ENCODE peak calls at places on chromosomes 13 and 19, in four cellular contexts. V is GM23338, E is GM12878, S is esophagus muscularis mucosa. P is an unnamed sample.

GRCh38 chr13:49858183-49858856 is 65.8 kb upstream of the KPNA3 start:
- DNase-seq in V (no peak), E (no peak), S (no peak), P (no peak)

GRCh38 chr19:29665826-29666633 is 769 bp downstream of the PLEKHF1 start:
- DNase-seq in V (peak; percentile 90), E (no peak), S (no peak), P (peak; percentile 52)

GRCh38 chr19:49391581-49392399 is 3.7 kb downstream of the KASH5 start:
- DNase-seq in V (peak; percentile 91), E (peak; percentile 40), S (no peak), P (peak; percentile 79)

GRCh38 chr13:34458756-34459462 is 483.2 kb upstream of the NBEA start:
- DNase-seq in V (no peak), E (no peak), S (peak; percentile 75), P (no peak)

GRCh38 chr19:33311326-33311682 is 9.0 kb upstream of the CEBPA start:
- DNase-seq in V (no peak), E (no peak), S (no peak), P (no peak)

GRCh38 chr19:35959040-35959967 is 23.1 kb downstream of the LRFN3 start:
- DNase-seq in V (peak; percentile 57), E (no peak), S (no peak), P (no peak)

GRCh38 chr19:4007836-4008539 is 452 bp downstream of the PIAS4 start:
- DNase-seq in V (peak; percentile 56), E (no peak), S (no peak), P (peak; percentile 30)

GRCh38 chr13:94128430-94128829 is 351.1 kb downstream of the DCT start:
- DNase-seq in V (no peak), E (no peak), S (no peak), P (no peak)

GRCh38 chr13:109333893-109334651 is 452.3 kb downstream of the IRS2 start:
- DNase-seq in V (no peak), E (no peak), S (no peak), P (no peak)

GRCh38 chr13:23692816-23693215 is 122.6 kb downstream of the TNFRSF19 start:
- DNase-seq in V (no peak), E (no peak), S (no peak), P (no peak)

GRCh38 chr13:110157718-110158117 is 149.2 kb downstream of the COL4A1 start:
- DNase-seq in V (no peak), E (no peak), S (no peak), P (no peak)

GRCh38 chr13:101447852-101448251 is 4.6 kb upstream of the ITGBL1 start:
- DNase-seq in V (no peak), E (no peak), S (no peak), P (no peak)

GRCh38 chr13:28327761-28328607 is 166.9 kb downstream of the FLT1 start:
- DNase-seq in V (no peak), E (no peak), S (no peak), P (no peak)

GRCh38 chr19:17530586-17530985 is 19.1 kb downstream of the PGLS start:
- DNase-seq in V (peak; percentile 73), E (no peak), S (no peak), P (no peak)

GRCh38 chr13:40137400-40137799 is 481.9 kb downstream of the COG6 start:
- DNase-seq in V (no peak), E (no peak), S (no peak), P (no peak)

GRCh38 chr19:13153627-13154240 is 3.5 kb downstream of the IER2 start:
- DNase-seq in V (peak; percentile 61), E (no peak), S (no peak), P (peak; percentile 35)

GRCh38 chr19:49894879-49895565 is 1.7 kb downstream of the IL4I1 start:
- DNase-seq in V (no peak), E (no peak), S (no peak), P (no peak)

GRCh38 chr19:1266818-1267440 is 2.2 kb upstream of the CIRBP start:
- DNase-seq in V (peak; percentile 73), E (no peak), S (no peak), P (peak; percentile 82)

GRCh38 chr13:106535552-106536243 is at the start of gene EFNB2:
- DNase-seq in V (peak; percentile 91), E (peak; percentile 26), S (no peak), P (peak; percentile 84)

GRCh38 chr19:39342647-39343305 is 555 bp downstream of the SAMD4B start:
- DNase-seq in V (peak; percentile 41), E (no peak), S (no peak), P (peak; percentile 49)

GRCh38 chr13:38914070-38914469 is 76.6 kb downstream of the STOML3 start:
- DNase-seq in V (peak; percentile 42), E (no peak), S (no peak), P (no peak)

GRCh38 chr13:106318941-106319411 is 216.5 kb downstream of the EFNB2 start:
- DNase-seq in V (peak; percentile 27), E (no peak), S (no peak), P (no peak)

GRCh38 chr13:66492479-66492878 is 737.7 kb downstream of the PCDH9 start:
- DNase-seq in V (peak; percentile 68), E (no peak), S (no peak), P (no peak)

GRCh38 chr13:110714798-110715394 is 1.4 kb downstream of the ING1 start:
- DNase-seq in V (peak; percentile 64), E (no peak), S (no peak), P (peak; percentile 61)

GRCh38 chr19:40716031-40716654 is 543 bp downstream of the COQ8B start:
- DNase-seq in V (no peak), E (peak; percentile 26), S (no peak), P (peak; percentile 61)

GRCh38 chr19:13398780-13399726 is 107.2 kb downstream of the CACNA1A start:
- DNase-seq in V (no peak), E (no peak), S (no peak), P (no peak)

GRCh38 chr19:18913466-18913865 is 5.7 kb downstream of the COPE start:
- DNase-seq in V (no peak), E (no peak), S (no peak), P (no peak)

GRCh38 chr13:43061496-43062280 is 38.3 kb downstream of the DNAJC15 start:
- DNase-seq in V (no peak), E (no peak), S (no peak), P (no peak)

GRCh38 chr19:17243340-17243853 is 2.3 kb downstream of the NR2F6 start:
- DNase-seq in V (no peak), E (no peak), S (no peak), P (no peak)

GRCh38 chr13:35722438-35723060 is 246.1 kb upstream of the MAB21L1 start:
- DNase-seq in V (no peak), E (no peak), S (no peak), P (no peak)

GRCh38 chr13:32086791-32087441 is 55.3 kb downstream of the FRY start:
- DNase-seq in V (no peak), E (no peak), S (no peak), P (no peak)
- TF ChIP-seq POLR2AphosphoS5 in V (no peak), E (no peak), S (no peak), P (no peak)

GRCh38 chr19:56840452-56841193 is at the start of the genes PEG3 and ZIM2:
- DNase-seq in V (no peak), E (no peak), S (no peak), P (peak; percentile 51)
- H3K4me3 ChIP-seq in V (no peak within 1 kb of the TSS), E (no peak within 1 kb of the TSS), S (peak within 1 kb of the TSS; percentile 52), P (peak within 1 kb of the TSS; percentile 49)

DNA sequence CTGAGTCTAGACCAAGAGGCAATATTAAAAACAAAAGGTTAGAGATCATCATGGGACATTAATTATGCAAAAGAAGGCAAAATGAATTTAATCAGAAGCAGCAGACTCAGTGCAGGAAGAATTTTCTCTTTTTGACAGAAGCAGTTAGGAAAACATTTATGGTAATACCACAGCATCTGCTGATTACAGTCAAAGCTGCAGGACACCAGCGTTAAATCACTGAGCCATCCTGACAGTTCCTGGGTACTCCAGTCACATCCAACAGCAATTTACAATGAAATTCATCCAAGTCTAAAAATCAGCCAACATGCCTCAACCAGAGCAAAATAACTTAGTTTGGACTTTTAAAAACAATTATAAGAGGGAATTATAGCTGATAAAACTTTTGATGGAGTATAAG is 476.7 kb downstream of the DIAPH3 start:
- DNase-seq in V (no peak), E (no peak), S (no peak), P (no peak)
- TF ChIP-seq POLR2AphosphoS5 in V (no peak), E (no peak), S (no peak), P (no peak)

GRCh38 chr19:47229674-47230121 is 1.3 kb downstream of the BBC3 start:
- DNase-seq in V (no peak), E (no peak), S (no peak), P (no peak)

GRCh38 chr19:47228168-47228936 is 2.6 kb downstream of the BBC3 start:
- DNase-seq in V (peak; percentile 67), E (no peak), S (no peak), P (peak; percentile 75)

GRCh38 chr19:47230122-47230920 is 678 bp downstream of the BBC3 start:
- DNase-seq in V (peak; percentile 76), E (no peak), S (no peak), P (peak; percentile 61)

GRCh38 chr19:47227347-47228167 is 3.4 kb downstream of the BBC3 start:
- DNase-seq in V (peak; percentile 100), E (peak; percentile 69), S (peak; percentile 98), P (peak; percentile 90)

DNA sequence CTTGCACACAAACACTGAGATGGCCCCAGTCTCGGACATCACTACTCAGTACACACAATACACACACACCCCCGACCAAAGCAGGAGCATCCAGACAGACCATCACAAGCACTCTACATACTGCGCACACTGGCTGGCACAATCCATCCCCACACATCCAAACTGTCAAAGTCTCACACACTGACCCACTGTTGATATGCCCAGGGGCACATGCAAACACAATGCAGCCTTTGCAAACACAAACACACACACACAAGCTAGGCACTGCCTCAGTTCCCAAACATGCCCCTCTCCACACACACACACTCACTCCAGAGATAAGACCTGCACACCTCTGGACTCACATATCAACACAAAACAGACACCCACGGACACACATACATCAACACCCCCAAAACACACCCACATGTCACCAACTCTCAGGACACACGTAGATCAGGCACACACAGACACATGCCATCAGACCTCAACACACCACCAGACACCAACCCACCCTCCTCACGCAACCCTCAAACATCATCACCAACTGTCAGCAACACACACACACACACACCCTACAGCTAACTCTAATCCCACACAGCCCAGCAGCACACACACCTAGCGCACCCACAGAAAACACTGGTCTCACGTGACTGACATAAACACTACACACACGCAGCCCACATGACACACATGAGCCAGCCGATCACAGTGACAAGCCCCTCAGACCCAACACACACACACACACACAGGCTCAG is 1.9 kb downstream of the BBC3 start:
- DNase-seq in V (no peak), E (no peak), S (no peak), P (peak; percentile 35)
- H3K4me3 ChIP-seq in V (peak overlapping the region; percentile 96), E (peak overlapping the region; percentile 91), S (peak overlapping the region; percentile 83), P (peak overlapping the region; percentile 97)

GRCh38 chr13:99035715-99036114 is 57.9 kb upstream of the DOCK9 start:
- DNase-seq in V (no peak), E (no peak), S (no peak), P (no peak)

GRCh38 chr13:99031725-99032298 is 53.9 kb upstream of the DOCK9 start:
- DNase-seq in V (no peak), E (no peak), S (no peak), P (no peak)

GRCh38 chr13:99033814-99034213 is 56.0 kb upstream of the DOCK9 start:
- DNase-seq in V (peak; percentile 51), E (no peak), S (no peak), P (no peak)

GRCh38 chr13:99037756-99038155 is 59.9 kb upstream of the DOCK9 start:
- DNase-seq in V (no peak), E (no peak), S (no peak), P (no peak)

GRCh38 chr13:99034333-99035085 is 56.6 kb upstream of the DOCK9 start:
- DNase-seq in V (no peak), E (no peak), S (no peak), P (no peak)
- TF ChIP-seq POLR2AphosphoS5 in V (no peak), E (no peak), S (no peak), P (no peak)